ENCODE peak calls at places on chromosomes 5 and 9, in five cellular contexts. D is A549, U is H54, M is IMR-90, E is sigmoid colon. Z is an unnamed sample.

GRCh38 chr5:74103131-74104023 is 477.4 kb downstream of the ARHGEF28 start:
- DNase-seq in U (no peak), D (no peak), E (no peak), M (no peak), Z (no peak)

GRCh38 chr5:30505014-30505886 is 688.2 kb upstream of the CDH6 start:
- DNase-seq in E (no peak), M (peak), U (peak), D (peak), Z (no peak)

GRCh38 chr5:177338251-177339106 is 13.0 kb downstream of the LMAN2 start:
- DNase-seq in D (no peak), M (no peak), E (no peak), U (no peak), Z (no peak)

GRCh38 chr5:161676109-161676508 is 9.4 kb upstream of the GABRA6 start:
- DNase-seq in D (peak), U (no peak), E (no peak), M (no peak), Z (no peak)

GRCh38 chr5:102815560-102816324 is 60.6 kb downstream of the PAM start:
- DNase-seq in U (no peak), E (no peak), M (no peak), D (no peak), Z (no peak)

GRCh38 chr5:131661931-131662330 is 26.9 kb upstream of the RAPGEF6 start:
- DNase-seq in M (no peak), E (no peak), U (no peak), D (no peak), Z (no peak)

GRCh38 chr5:139141841-139142240 is 56.3 kb downstream of the SIL1 start:
- DNase-seq in E (peak), U (no peak), M (peak), D (no peak), Z (no peak)

GRCh38 chr9:91817493-91818225 is 132.4 kb downstream of the ROR2 start:
- DNase-seq in E (peak), U (no peak), M (peak), D (no peak), Z (no peak)

GRCh38 chr9:137464291-137464999 is 5.3 kb upstream of the NSMF start:
- DNase-seq in U (no peak), E (no peak), M (no peak), D (no peak), Z (no peak)

DNA sequence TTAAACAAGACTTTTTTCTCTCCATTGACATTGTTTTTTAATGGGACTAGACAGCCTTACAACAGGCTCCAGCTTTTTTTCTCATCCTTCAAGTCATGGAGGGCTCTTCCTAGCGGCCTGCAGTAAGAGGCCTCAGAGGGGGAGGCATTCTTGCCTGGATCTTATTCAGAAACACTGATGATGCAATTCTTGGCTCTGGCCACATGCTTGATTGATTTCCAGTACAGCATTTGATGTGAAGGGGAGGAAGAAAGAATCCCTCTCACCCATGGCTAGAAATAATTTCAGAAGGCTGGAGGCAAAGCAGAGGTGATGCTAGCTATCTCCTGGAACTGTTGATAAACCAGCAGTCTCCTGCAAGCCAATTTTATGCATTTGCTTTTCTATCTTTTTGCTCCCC is 324.8 kb downstream of the PRELID2 start:
- DNase-seq in E (no peak), U (no peak), M (peak), D (no peak), Z (no peak)
- TF ChIP-seq POLR2A in E (no peak), U (no peak), M (no peak), D (no peak), Z (no peak)

GRCh38 chr9:126373241-126373640 is 46.6 kb downstream of the MVB12B start:
- DNase-seq in D (peak), U (peak), E (no peak), M (peak), Z (no peak)
- TF ChIP-seq POLR2A in D (no peak), U (no peak), E (no peak), M (no peak), Z (no peak)

GRCh38 chr5:61569353-61569752 is 237.3 kb downstream of the ZSWIM6 start:
- DNase-seq in E (no peak), D (no peak), U (no peak), M (no peak), Z (no peak)
- TF ChIP-seq POLR2A in E (no peak), D (no peak), U (no peak), M (no peak), Z (no peak)

DNA sequence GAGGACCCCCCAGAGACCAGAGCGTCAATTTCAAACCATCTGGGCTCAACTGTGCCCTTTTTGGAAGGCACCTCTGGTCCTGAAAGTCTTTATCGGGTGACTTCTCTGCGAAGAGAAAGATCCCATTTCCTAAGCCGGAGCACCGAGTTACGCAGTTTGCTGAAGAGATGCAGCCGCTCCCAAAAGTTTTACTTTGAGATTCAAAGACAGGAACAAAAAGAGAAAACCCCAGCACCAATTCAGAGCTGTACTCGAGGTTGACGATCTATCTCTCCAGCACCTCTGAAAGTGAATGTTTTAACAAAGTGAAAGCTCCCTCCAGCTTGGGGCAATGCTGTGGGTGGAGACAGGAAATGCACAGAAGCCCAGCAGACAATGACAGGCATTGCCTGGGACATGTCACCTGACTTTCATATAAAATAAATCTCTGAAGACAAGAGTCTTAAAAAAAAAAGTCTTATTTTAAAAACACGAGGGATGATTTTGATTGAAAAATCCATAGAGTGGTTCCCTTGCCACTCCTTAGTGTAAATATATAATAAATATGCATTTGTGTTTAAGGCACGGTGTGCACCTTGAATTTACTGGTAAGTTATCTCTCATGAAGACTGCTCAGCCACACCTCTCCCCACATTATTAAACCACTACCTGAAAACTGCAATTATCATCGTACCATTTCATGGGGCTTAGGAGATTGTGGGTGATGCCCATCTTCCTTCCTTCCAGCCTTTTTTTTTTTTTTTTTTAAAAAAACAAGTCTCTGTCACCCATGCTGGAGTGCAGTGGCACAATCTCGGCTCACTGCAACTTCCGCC is 79.9 kb downstream of the FNBP1 start:
- DNase-seq in M (peak), D (no peak), E (peak), U (no peak), Z (no peak)
- TF ChIP-seq POLR2A in M (no peak), D (no peak), E (peak), U (no peak), Z (no peak)

GRCh38 chr9:132773764-132774339 is 103.6 kb downstream of the GTF3C4 start:
- DNase-seq in U (no peak), E (no peak), D (no peak), M (no peak), Z (no peak)

GRCh38 chr9:132770775-132771310 is 100.6 kb downstream of the GTF3C4 start:
- DNase-seq in E (no peak), U (no peak), D (no peak), M (no peak), Z (no peak)

GRCh38 chr9:132773093-132773492 is 102.8 kb downstream of the GTF3C4 start:
- DNase-seq in D (no peak), E (no peak), M (no peak), U (no peak), Z (no peak)

GRCh38 chr9:132768932-132769894 is 98.9 kb downstream of the GTF3C4 start:
- DNase-seq in M (peak), D (peak), E (peak), U (peak), Z (peak)

DNA sequence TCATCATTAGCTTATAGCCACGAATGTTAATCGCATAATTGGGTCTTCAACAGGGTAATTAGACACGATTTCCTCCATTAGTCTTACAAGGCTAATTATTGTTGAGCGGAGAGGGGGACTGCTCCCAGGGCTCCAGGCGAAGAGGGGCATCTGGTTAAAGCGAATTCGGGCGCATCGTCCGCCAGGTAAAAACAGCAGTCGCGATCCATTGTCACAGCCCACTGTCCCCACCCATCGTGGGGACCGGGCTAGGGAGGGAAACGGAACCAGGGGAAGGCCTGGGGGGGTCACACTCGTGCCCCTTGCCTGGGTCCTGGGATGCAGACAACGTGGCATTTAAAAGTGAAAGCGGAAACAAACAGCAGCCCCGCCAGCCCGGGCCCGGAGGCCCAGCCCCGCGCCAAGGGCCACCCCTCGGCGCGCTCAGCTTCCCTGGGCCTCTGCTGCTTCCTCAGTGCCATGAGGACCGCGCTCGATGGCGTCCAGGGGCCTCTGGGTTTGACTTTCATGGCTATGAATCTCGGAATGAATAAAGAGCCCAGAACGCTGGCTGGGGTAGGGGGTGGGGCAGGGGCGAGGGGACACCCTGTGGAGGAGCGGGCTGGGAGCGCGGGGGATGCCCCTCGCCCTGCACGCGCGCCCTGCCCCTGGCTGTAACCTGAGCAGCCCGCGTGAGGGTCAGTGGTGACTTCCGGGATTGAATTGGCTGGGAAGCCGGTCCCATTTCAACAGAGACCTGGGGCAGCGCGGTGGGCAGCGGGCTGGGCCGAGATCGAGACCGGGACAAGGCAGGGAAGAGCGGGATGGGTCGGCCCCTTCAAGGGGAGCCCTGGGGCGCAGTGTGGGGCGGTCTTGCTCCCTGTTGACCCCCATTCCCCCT is 99.9 kb downstream of the GTF3C4 start:
- DNase-seq in E (peak), D (peak), M (peak), U (peak), Z (peak)
- TF ChIP-seq POLR2A in E (no peak), D (no peak), M (peak), U (peak), Z (peak)

DNA sequence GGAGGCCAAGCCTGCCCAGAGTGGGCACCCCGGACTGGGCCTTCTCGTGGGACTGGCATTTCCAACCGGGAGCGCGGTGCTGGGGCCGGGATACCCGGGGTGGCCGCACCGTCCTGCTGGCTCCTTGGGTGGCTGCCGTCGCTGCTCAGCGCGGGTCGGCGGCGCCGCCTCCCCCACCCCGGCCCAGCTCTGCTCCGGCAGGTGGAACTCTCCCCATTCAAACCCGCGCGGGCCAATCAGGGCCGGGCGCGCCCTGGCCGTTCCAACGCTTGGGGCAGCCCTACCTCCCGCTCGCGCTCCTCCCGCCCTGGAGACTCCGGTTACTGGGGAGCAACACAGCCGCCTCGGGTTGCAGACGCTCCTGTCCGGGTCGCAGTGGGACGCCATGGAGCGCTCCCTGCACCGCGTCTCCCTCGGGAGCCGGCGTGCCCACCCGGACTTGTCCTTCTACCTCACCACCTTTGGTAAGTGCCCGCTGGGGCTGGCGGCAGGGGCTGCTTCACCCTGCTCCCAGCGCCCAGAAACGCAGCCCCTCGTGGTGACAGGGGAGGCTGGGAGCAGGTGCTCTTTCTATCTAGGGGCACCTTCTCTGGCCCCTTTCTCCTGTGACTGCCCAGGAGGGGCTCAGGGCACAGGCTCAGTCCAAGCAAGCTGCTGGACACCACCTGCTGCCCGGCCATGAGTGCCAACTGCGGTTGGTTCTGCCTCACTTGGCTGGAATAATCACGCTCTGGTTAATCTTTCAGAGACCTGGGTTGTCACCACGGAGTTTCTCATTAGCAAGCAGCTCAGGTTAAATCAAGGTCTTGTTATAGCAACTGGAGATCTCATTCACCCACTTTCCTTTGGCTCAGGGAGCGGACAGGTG is at the start of gene RGS3:
- DNase-seq in E (peak), U (no peak), M (no peak), D (peak), Z (no peak)
- TF ChIP-seq POLR2A in E (peak), U (no peak), M (no peak), D (no peak), Z (no peak)

GRCh38 chr5:116038817-116039216 is 6.5 kb downstream of the ARL14EPL start:
- DNase-seq in D (no peak), U (no peak), M (no peak), E (no peak), Z (no peak)
- TF ChIP-seq POLR2A in D (no peak), U (no peak), M (no peak), E (no peak), Z (no peak)

GRCh38 chr9:77421506-77422265 is 226.4 kb downstream of the GNA14 start:
- DNase-seq in D (no peak), M (peak), U (no peak), E (no peak), Z (no peak)
- TF ChIP-seq POLR2A in D (no peak), M (no peak), U (no peak), E (no peak), Z (no peak)

GRCh38 chr5:143229896-143230675 is 173.4 kb downstream of the NR3C1 start:
- DNase-seq in U (no peak), M (no peak), E (peak), D (no peak), Z (no peak)
- TF ChIP-seq POLR2A in U (no peak), M (no peak), E (no peak), D (no peak), Z (no peak)